ENCODE peak calls at places on chromosomes 16 and 17, in ten cellular contexts. Y is osteoblast, F is cardiac muscle cell, E is spleen, H is heart right ventricle, P is kidney epithelial cell, J is psoas muscle, I is IMR-90, B is brain microvascular endothelial cell, W is testis. L is an unnamed sample.
A peak's percentile ranks its signal among the peaks of the same experiment; 100 is the strongest.

GRCh38 chr16:68311316-68311620 is 449 bp downstream of the PRMT7 start:
- DNase-seq in Y (peak; percentile 80), J (no peak), H (no peak), F (peak; percentile 55), B (peak; percentile 24), W (no peak), E (no peak), I (peak; percentile 39), P (no peak), L (no peak)

GRCh38 chr16:15485175-15485574 is 50.8 kb downstream of the BMERB1 start:
- DNase-seq in E (no peak), Y (no peak), H (no peak), F (no peak), W (no peak), I (no peak), B (no peak), P (no peak), J (no peak), L (no peak)

GRCh38 chr17:67328026-67328425 is 38.4 kb downstream of the PSMD12 start:
- DNase-seq in J (no peak), F (no peak), H (no peak), B (no peak), P (no peak), E (no peak), W (no peak), I (no peak), Y (no peak), L (no peak)

GRCh38 chr17:28843810-28844137 is 1.2 kb upstream of the FAM222B start:
- DNase-seq in B (no peak), H (no peak), F (no peak), E (no peak), P (no peak), Y (peak; percentile 84), I (no peak), J (no peak), W (no peak), L (no peak)

GRCh38 chr17:42754782-42755181 is 6.2 kb upstream of the RAMP2 start:
- DNase-seq in E (peak; percentile 40), P (peak; percentile 87), Y (no peak), F (no peak), B (no peak), J (peak; percentile 83), W (no peak), H (peak; percentile 45), I (peak; percentile 41), L (no peak)

GRCh38 chr17:50426814-50427787 is 1.1 kb downstream of the ACSF2 start:
- DNase-seq in B (peak; percentile 40), W (peak; percentile 60), P (no peak), E (no peak), I (peak; percentile 37), H (peak; percentile 20), J (peak; percentile 27), Y (peak; percentile 92), F (peak; percentile 76), L (peak; percentile 77)

GRCh38 chr17:42679001-42679491 is 2.3 kb upstream of the PLEKHH3 start:
- DNase-seq in I (peak; percentile 39), W (no peak), Y (peak; percentile 95), E (no peak), B (peak; percentile 45), J (no peak), F (peak; percentile 78), H (peak; percentile 54), P (no peak), L (peak; percentile 73)

GRCh38 chr16:69171325-69172095 is 15.5 kb upstream of the SNTB2 start:
- DNase-seq in H (no peak), F (no peak), E (no peak), W (no peak), Y (peak; percentile 83), B (no peak), P (peak; percentile 76), J (no peak), I (peak; percentile 62), L (peak; percentile 46)

GRCh38 chr17:12313786-12314185 is 293.1 kb downstream of the MAP2K4 start:
- DNase-seq in E (no peak), I (no peak), Y (no peak), P (no peak), W (no peak), F (no peak), J (no peak), B (no peak), H (no peak), L (no peak)

GRCh38 chr16:75306102-75306762 is 54.8 kb upstream of the BCAR1 start:
- DNase-seq in H (no peak), W (no peak), I (peak; percentile 47), B (peak; percentile 52), E (no peak), J (no peak), P (peak; percentile 41), F (no peak), Y (peak; percentile 71), L (no peak)

GRCh38 chr17:13776027-13776551 is 174.4 kb upstream of the HS3ST3A1 start:
- DNase-seq in B (no peak), F (peak; percentile 70), W (peak; percentile 16), I (no peak), H (peak; percentile 13), Y (no peak), J (no peak), E (no peak), P (no peak), L (no peak)

GRCh38 chr16:87960851-87961250 is 9.6 kb downstream of the BANP start:
- DNase-seq in I (no peak), Y (no peak), H (no peak), E (no peak), B (no peak), J (no peak), P (no peak), F (no peak), W (no peak), L (no peak)

GRCh38 chr16:87959391-87959968 is 8.2 kb downstream of the BANP start:
- DNase-seq in W (no peak), I (no peak), Y (no peak), H (no peak), F (no peak), E (no peak), J (no peak), P (no peak), B (no peak), L (peak; percentile 68)

GRCh38 chr16:87956771-87957279 is 5.6 kb downstream of the BANP start:
- DNase-seq in F (no peak), E (no peak), W (no peak), H (no peak), J (no peak), Y (no peak), P (no peak), I (peak; percentile 85), B (peak; percentile 40), L (peak; percentile 65)

GRCh38 chr16:87957296-87958069 is 6.2 kb downstream of the BANP start:
- DNase-seq in B (no peak), H (no peak), J (no peak), W (no peak), I (no peak), F (no peak), P (no peak), E (no peak), Y (no peak), L (peak; percentile 28)

DNA sequence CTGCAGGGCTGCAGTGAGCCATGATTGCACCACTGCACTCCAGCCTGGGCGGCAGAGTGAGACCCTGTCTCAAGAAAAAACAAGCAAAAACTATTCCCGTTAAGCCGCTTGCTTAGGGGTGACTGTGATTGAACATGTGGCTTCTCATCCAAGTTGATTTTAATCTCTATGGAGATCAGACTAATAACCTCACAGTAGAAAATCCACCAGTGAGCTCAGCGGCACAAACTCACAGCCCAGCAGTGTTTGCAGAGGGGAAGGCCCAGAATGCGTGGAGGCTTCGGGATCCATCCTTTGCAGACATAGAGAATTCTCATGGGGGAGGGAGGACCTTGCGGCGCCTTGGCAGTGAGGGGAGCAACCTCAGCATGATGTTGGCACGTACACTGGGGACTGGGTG is 7.4 kb downstream of the BANP start:
- DNase-seq in Y (no peak), B (no peak), H (no peak), J (no peak), F (no peak), P (no peak), I (no peak), W (no peak), E (no peak), L (no peak)
- H3K4me3 ChIP-seq in Y (no peak overlapping the region), B (no peak overlapping the region), H (no peak overlapping the region), J (no peak overlapping the region), F (no peak overlapping the region), P (no peak overlapping the region), I (no peak overlapping the region), W (no peak overlapping the region), E (no peak overlapping the region), L (no peak overlapping the region)

DNA sequence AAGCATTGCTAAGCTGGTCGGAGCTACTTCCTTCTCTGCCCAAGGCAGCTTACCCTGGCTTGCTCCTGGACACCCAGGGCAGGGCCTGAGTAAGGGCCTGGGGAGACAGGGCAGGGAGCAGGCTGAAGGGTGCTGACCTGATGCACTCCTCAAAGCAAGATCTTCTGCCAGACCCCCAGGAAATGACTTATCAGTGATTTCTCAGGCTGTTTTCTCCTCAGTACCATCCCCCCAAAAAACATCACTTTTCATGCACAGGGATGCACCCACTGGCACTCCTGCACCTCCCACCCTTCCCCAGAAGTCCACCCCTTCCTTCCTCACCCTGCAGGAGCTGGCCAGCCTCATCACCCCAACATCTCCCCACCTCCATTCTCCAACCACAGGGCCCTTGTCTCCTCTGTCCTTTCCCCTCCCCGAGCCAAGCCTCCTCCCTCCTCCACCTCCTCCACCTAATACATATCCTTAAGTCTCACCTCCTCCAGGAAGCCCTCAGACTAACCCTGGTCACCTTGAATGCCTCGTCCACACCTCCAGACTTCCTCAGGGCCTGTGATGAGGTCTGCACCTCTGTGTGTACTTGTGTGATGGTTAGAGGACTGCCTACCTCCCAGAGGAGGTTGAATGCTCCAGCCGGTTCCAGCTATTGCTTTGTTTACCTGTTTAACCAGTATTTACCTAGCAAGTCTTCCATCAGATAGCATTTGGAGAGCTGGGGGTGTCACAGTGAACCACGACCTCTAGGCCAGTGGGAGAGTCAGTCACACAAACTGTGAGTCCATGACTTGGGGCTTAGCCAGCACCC is 1.1 kb upstream of the HBA1 start:
- DNase-seq in H (no peak), I (no peak), F (no peak), Y (peak; percentile 87), B (no peak), E (no peak), J (no peak), P (no peak), W (no peak), L (peak; percentile 52)
- H3K27me3 ChIP-seq in H (peaks cover 72% of the 10 kb centered on the region), I (peaks cover 46% of the 10 kb centered on the region), F (peaks cover 81% of the 10 kb centered on the region), Y (peaks cover 46% of the 10 kb centered on the region), B (peaks cover 47% of the 10 kb centered on the region), E (peaks cover 82% of the 10 kb centered on the region), J (peaks cover 69% of the 10 kb centered on the region), P (peaks cover 55% of the 10 kb centered on the region), W (no peaks in the 10 kb centered on the region), L (peaks cover 78% of the 10 kb centered on the region)

GRCh38 chr16:66863707-66864106 is 16.6 kb upstream of the PDP2 start:
- DNase-seq in Y (no peak), H (no peak), F (no peak), I (no peak), E (no peak), W (no peak), B (no peak), J (no peak), P (no peak), L (no peak)
- H3K36me3 ChIP-seq in Y (no peaks in the 10 kb centered on the region), H (no peaks in the 10 kb centered on the region), F (no peaks in the 10 kb centered on the region), I (no peaks in the 10 kb centered on the region), E (no peaks in the 10 kb centered on the region), W (no peaks in the 10 kb centered on the region), B (no peaks in the 10 kb centered on the region), J (no peaks in the 10 kb centered on the region), P (no peaks in the 10 kb centered on the region), L (no peaks in the 10 kb centered on the region)

DNA sequence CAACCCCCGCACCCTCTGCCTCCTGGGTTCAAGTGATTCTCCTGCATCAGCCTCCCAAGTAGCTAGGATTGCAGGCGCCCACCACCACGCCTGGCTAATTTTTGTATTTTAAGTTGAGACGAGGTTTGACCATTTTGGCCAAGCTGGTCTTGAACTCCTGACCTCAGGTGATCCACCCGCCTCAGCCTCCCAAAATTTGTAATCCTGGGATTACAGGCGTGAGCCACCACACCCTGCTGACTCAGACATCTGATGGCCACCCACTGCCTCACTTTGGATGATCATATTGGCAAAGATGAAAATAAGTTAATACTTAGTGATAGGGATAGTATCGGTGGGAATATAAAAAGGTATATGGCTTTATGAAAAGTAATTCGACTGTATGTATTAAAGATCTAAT is 55.9 kb downstream of the GRB2 start:
- DNase-seq in W (no peak), B (no peak), I (no peak), H (no peak), Y (no peak), J (no peak), E (no peak), F (no peak), P (no peak), L (no peak)
- H3K4me3 ChIP-seq in W (no peak overlapping the region), B (no peak overlapping the region), I (no peak overlapping the region), H (no peak overlapping the region), Y (no peak overlapping the region), J (no peak overlapping the region), E (no peak overlapping the region), F (no peak overlapping the region), P (no peak overlapping the region), L (no peak overlapping the region)

L was measured in H7.